ENCODE peak calls at places on chromosomes 6 and 20, in eight cellular contexts. W is pancreas, R is LNCaP clone FGC, D is heart right ventricle, E is brain microvascular endothelial cell, Q is nephron progenitor cell, Y is epithelial cell of esophagus, Z is ovary. F is an unnamed sample.

GRCh38 chr20:6863355-6863754 is 95.9 kb downstream of the BMP2 start:
- DNase-seq in W (no peak), R (no peak), D (no peak), E (no peak), Q (no peak), Y (no peak), Z (no peak), F (no peak)

GRCh38 chr6:113997106-113997505 is 26.2 kb upstream of the HDAC2 start:
- DNase-seq in W (no peak), R (no peak), D (no peak), E (peak), Q (no peak), Y (peak), Z (no peak), F (no peak)

GRCh38 chr6:134863763-134864510 is 86.0 kb downstream of the ALDH8A1 start:
- DNase-seq in W (no peak), R (peak), D (no peak), E (no peak), Q (no peak), Y (no peak), Z (no peak), F (no peak)

GRCh38 chr6:3195695-3196497 is 31.6 kb downstream of the TUBB2B start:
- DNase-seq in W (no peak), R (no peak), D (no peak), E (no peak), Q (no peak), Y (no peak), Z (no peak), F (no peak)

GRCh38 chr6:161694995-161695394 is 421.1 kb upstream of the AGPAT4 start:
- DNase-seq in W (peak), R (no peak), D (no peak), E (peak), Q (no peak), Y (peak), Z (no peak), F (no peak)

GRCh38 chr6:147759088-147759487 is 250.6 kb downstream of the SAMD5 start:
- DNase-seq in W (no peak), R (no peak), D (no peak), E (no peak), Q (no peak), Y (peak), Z (no peak), F (no peak)

GRCh38 chr6:65927141-65927540 is 220.1 kb upstream of the EYS start:
- DNase-seq in W (no peak), R (no peak), D (no peak), E (no peak), Q (no peak), Y (no peak), Z (no peak), F (no peak)

GRCh38 chr20:62475027-62475818 is 572 bp downstream of the GATA5 start:
- DNase-seq in W (no peak), R (no peak), D (no peak), E (no peak), Q (peak), Y (no peak), Z (no peak), F (no peak)

GRCh38 chr20:47453167-47453782 is 48.4 kb upstream of the NCOA3 start:
- DNase-seq in W (no peak), R (no peak), D (no peak), E (peak), Q (no peak), Y (peak), Z (no peak), F (no peak)

GRCh38 chr20:57330998-57331397 is 1.4 kb downstream of the SPO11 start:
- DNase-seq in W (no peak), R (no peak), D (no peak), E (no peak), Q (no peak), Y (no peak), Z (no peak), F (no peak)

GRCh38 chr20:57332105-57333089 is 2.8 kb downstream of the SPO11 start:
- DNase-seq in W (no peak), R (peak), D (no peak), E (no peak), Q (no peak), Y (peak), Z (no peak), F (no peak)

GRCh38 chr20:57327820-57328219 is 1.8 kb upstream of the SPO11 start:
- DNase-seq in W (no peak), R (no peak), D (no peak), E (no peak), Q (no peak), Y (no peak), Z (no peak), F (no peak)

GRCh38 chr20:57326667-57327455 is 2.7 kb upstream of the SPO11 start:
- DNase-seq in W (no peak), R (no peak), D (no peak), E (no peak), Q (no peak), Y (peak), Z (no peak), F (no peak)

GRCh38 chr20:57329608-57330221 is at the start of gene SPO11:
- DNase-seq in W (no peak), R (no peak), D (no peak), E (no peak), Q (peak), Y (no peak), Z (no peak), F (no peak)
- TF ChIP-seq CTCF in W (no peak), R (peak), D (peak), E (peak), Q (peak), Y (peak), Z (no peak), F (peak)

GRCh38 chr6:53451165-53451564 is 93.7 kb downstream of the GCLC start:
- DNase-seq in W (no peak), R (no peak), D (no peak), E (no peak), Q (no peak), Y (no peak), Z (no peak), F (no peak)
- TF ChIP-seq CTCF in W (no peak), R (no peak), D (no peak), E (no peak), Q (no peak), Y (no peak), Z (no peak), F (no peak)

GRCh38 chr6:6105472-6106036 is 98.8 kb upstream of the NRN1 start:
- DNase-seq in W (no peak), R (no peak), D (no peak), E (no peak), Q (peak), Y (peak), Z (no peak), F (no peak)
- TF ChIP-seq CTCF in W (no peak), R (peak), D (no peak), E (no peak), Q (no peak), Y (peak), Z (no peak), F (no peak)

GRCh38 chr6:33841070-33841469 is 37.3 kb upstream of the MLN start:
- DNase-seq in W (no peak), R (no peak), D (no peak), E (no peak), Q (no peak), Y (no peak), Z (no peak), F (no peak)
- TF ChIP-seq CTCF in W (no peak), R (no peak), D (no peak), E (peak), Q (no peak), Y (no peak), Z (no peak), F (no peak)

DNA sequence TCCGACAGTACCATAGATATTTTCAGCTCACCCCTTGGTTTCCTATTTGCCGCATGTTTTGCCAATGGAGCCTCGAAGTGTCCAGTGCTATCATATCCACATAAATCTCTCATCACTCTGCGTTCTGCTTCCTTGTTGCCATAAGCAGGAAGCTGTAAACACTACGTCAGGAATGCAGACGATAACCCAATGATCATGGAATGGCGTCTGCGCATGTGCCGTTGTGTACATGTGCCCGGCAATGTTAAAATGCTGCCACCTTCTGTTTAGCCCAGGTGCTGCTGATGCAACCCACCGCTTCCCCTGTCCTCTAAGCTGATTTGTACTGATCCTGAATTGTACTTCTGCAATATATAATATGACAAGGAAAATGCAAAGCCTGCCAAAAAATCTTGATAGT is 607.5 kb downstream of the HDGFL1 start:
- DNase-seq in W (no peak), R (no peak), D (peak), E (no peak), Q (no peak), Y (no peak), Z (no peak), F (no peak)
- TF ChIP-seq CTCF in W (no peak), R (no peak), D (peak), E (no peak), Q (no peak), Y (no peak), Z (no peak), F (peak)

DNA sequence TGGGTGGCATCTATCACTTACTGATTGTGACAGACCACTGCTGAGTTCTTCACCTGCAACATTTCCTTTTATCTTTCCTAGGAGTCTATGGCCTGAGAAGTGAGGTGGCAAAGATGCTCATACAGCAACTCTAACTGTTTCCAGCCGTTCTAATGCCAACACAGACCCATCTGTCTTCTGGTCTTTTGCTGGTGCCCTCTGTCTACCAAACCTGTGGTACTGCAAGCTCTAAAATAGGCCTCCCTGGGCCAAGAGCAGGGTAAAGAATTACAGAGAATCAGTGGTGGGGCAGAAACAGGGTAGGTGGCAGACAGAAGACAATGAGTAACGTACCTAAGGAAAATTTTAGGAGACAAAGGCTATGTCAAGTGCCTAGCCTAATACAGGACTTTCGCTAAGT is 611.0 kb upstream of the FLRT3 start:
- DNase-seq in W (peak), R (no peak), D (no peak), E (no peak), Q (no peak), Y (peak), Z (no peak), F (no peak)
- TF ChIP-seq CTCF in W (no peak), R (peak), D (no peak), E (peak), Q (no peak), Y (peak), Z (no peak), F (peak)

GRCh38 chr6:38943964-38944363 is 104.6 kb upstream of the GLP1R start:
- DNase-seq in W (no peak), R (no peak), D (no peak), E (no peak), Q (no peak), Y (no peak), Z (no peak), F (no peak)
- TF ChIP-seq CTCF in W (no peak), R (peak), D (no peak), E (peak), Q (peak), Y (no peak), Z (no peak), F (no peak)

DNA sequence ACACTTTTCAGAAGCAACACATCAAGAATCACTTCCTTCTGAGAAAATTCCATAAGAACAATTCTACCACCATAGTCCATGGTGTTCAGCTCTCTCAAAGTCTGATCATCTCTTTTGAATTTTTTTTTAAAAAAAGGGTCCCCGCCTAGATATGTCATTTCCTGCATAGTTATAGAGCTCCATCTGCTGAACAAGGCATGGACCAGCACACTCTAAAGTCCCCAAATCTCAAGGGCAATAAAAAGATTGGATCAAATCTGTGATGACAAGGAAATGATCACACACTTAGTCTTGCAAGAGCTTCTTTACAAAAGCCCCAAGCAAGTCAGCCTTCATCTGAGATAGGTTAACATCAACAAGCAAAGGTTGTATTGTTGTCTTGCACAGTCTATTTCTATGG is 100.7 kb upstream of the STMND1 start:
- DNase-seq in W (no peak), R (no peak), D (no peak), E (no peak), Q (no peak), Y (no peak), Z (no peak), F (no peak)
- TF ChIP-seq CTCF in W (no peak), R (peak), D (no peak), E (peak), Q (no peak), Y (no peak), Z (no peak), F (no peak)

GRCh38 chr6:31355540-31355988 is 1.4 kb downstream of the HLA-B start:
- DNase-seq in W (no peak), R (no peak), D (no peak), E (no peak), Q (no peak), Y (no peak), Z (no peak), F (no peak)

GRCh38 chr6:31354788-31355539 is 2.0 kb downstream of the HLA-B start:
- DNase-seq in W (no peak), R (no peak), D (no peak), E (no peak), Q (no peak), Y (no peak), Z (no peak), F (no peak)

GRCh38 chr6:31358302-31358701 is 1.3 kb upstream of the HLA-B start:
- DNase-seq in W (no peak), R (no peak), D (no peak), E (no peak), Q (no peak), Y (no peak), Z (no peak), F (no peak)

GRCh38 chr6:31356946-31357466 is at the start of gene HLA-B:
- DNase-seq in W (peak), R (peak), D (peak), E (peak), Q (peak), Y (peak), Z (peak), F (no peak)

DNA sequence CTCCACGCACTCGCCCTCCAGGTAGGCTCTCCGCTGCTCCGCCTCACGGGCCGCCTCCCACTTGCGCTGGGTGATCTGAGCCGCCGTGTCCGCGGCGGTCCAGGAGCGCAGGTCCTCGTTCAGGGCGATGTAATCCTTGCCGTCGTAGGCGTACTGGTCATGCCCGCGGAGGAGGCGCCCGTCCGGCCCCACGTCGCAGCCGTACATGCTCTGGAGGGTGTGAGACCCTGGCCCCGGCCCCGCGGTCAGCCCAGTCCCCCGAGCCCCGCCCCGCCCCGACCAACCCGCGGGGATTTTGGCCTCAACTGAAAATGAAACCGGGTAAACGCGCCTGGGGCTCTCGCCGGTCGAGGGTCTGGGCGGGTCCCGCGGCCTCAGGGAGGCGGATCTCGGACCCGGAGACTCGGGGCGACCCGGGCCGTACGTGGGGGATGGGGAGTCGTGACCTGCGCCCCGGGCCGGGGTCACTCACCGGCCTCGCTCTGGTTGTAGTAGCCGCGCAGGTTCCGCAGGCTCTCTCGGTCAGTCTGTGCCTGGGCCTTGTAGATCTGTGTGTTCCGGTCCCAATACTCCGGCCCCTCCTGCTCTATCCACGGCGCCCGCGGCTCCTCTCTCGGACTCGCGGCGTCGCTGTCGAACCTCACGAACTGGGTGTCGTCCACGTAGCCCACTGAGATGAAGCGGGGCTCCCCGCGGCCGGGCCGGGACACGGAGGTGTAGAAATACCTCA is 598 bp downstream of the HLA-B start:
- DNase-seq in W (peak), R (no peak), D (peak), E (no peak), Q (peak), Y (no peak), Z (peak), F (no peak)
- TF ChIP-seq CTCF in W (no peak), R (no peak), D (no peak), E (no peak), Q (no peak), Y (no peak), Z (no peak), F (no peak)